ENCODE peak calls at places on chromosome 12, in four cellular contexts. V, X, L and A are unnamed samples. For H3K36me3, the result is how much of the 10 kb centered on the place peaks cover.

GRCh38 chr12:126767334-126767733 is 1499.6 kb upstream of the TMEM132C start:
- DNase-seq in V (no peak), X (no peak), L (no peak), A (no peak)

GRCh38 chr12:108424026-108424425 is 84.9 kb upstream of the CMKLR1 start:
- DNase-seq in V (no peak), X (no peak), L (no peak), A (no peak)

GRCh38 chr12:59486827-59487226 is 109.0 kb upstream of the SLC16A7 start:
- DNase-seq in V (no peak), X (no peak), L (no peak), A (no peak)

GRCh38 chr12:46430340-46430948 is 57.9 kb upstream of the SLC38A2 start:
- DNase-seq in V (peak), X (no peak), L (no peak), A (no peak)

GRCh38 chr12:65656156-65656885 is 168.0 kb upstream of the HMGA2 start:
- DNase-seq in V (no peak), X (no peak), L (no peak), A (no peak)

GRCh38 chr12:62671321-62671720 is 204.7 kb downstream of the MON2 start:
- DNase-seq in V (no peak), X (no peak), L (no peak), A (no peak)

GRCh38 chr12:108980831-108981618 is 39.8 kb downstream of the SVOP start:
- DNase-seq in V (peak), X (no peak), L (no peak), A (no peak)

GRCh38 chr12:69239922-69240624 is 704 bp downstream of the CPSF6 start:
- DNase-seq in V (peak), X (peak), L (peak), A (no peak)

GRCh38 chr12:62248873-62249272 is 11.3 kb upstream of the USP15 start:
- DNase-seq in V (peak), X (no peak), L (no peak), A (no peak)

GRCh38 chr12:41141076-41141475 is 47.0 kb upstream of the PDZRN4 start:
- DNase-seq in V (no peak), X (no peak), L (no peak), A (no peak)

GRCh38 chr12:102962532-102962931 is 5.1 kb downstream of the ASCL1 start:
- DNase-seq in V (no peak), X (no peak), L (no peak), A (no peak)

GRCh38 chr12:89427508-89428156 is 75.3 kb upstream of the DUSP6 start:
- DNase-seq in V (no peak), X (no peak), L (no peak), A (no peak)

GRCh38 chr12:51872689-51872981 is 15.3 kb upstream of the ANKRD33 start:
- DNase-seq in V (no peak), X (no peak), L (no peak), A (no peak)

GRCh38 chr12:52155048-52155868 is 36.6 kb downstream of the KRT80 start:
- DNase-seq in V (no peak), X (peak), L (no peak), A (no peak)

GRCh38 chr12:54009171-54010052 is 627 bp downstream of the HOXC8 start:
- DNase-seq in V (no peak), X (no peak), L (no peak), A (no peak)

GRCh38 chr12:6104027-6104426 is 20.4 kb downstream of the VWF start:
- DNase-seq in V (no peak), X (no peak), L (no peak), A (no peak)

GRCh38 chr12:6272300-6273208 is 37.9 kb upstream of the PLEKHG6 start:
- DNase-seq in V (no peak), X (peak), L (no peak), A (peak)

GRCh38 chr12:41981758-41982157 is 162.9 kb downstream of the GXYLT1 start:
- DNase-seq in V (no peak), X (no peak), L (no peak), A (no peak)

GRCh38 chr12:47377414-47378221 is 297.9 kb upstream of the AMIGO2 start:
- DNase-seq in V (peak), X (peak), L (peak), A (peak)

GRCh38 chr12:70719672-70720420 is 82.6 kb upstream of the PTPRB start:
- DNase-seq in V (peak), X (peak), L (peak), A (no peak)

GRCh38 chr12:42128327-42128726 is 16.3 kb downstream of the GXYLT1 start:
- DNase-seq in V (no peak), X (no peak), L (no peak), A (no peak)

GRCh38 chr12:28869197-28869596 is 279.9 kb upstream of the FAR2 start:
- DNase-seq in V (peak), X (no peak), L (no peak), A (no peak)

GRCh38 chr12:29256598-29256997 is 107.5 kb downstream of the FAR2 start:
- DNase-seq in V (no peak), X (no peak), L (no peak), A (no peak)

GRCh38 chr12:27517532-27517931 is 6.5 kb upstream of the PPFIBP1 start:
- DNase-seq in V (peak), X (no peak), L (no peak), A (no peak)

GRCh38 chr12:118714051-118714460 is 267.3 kb upstream of the SRRM4 start:
- DNase-seq in V (no peak), X (no peak), L (no peak), A (no peak)

DNA sequence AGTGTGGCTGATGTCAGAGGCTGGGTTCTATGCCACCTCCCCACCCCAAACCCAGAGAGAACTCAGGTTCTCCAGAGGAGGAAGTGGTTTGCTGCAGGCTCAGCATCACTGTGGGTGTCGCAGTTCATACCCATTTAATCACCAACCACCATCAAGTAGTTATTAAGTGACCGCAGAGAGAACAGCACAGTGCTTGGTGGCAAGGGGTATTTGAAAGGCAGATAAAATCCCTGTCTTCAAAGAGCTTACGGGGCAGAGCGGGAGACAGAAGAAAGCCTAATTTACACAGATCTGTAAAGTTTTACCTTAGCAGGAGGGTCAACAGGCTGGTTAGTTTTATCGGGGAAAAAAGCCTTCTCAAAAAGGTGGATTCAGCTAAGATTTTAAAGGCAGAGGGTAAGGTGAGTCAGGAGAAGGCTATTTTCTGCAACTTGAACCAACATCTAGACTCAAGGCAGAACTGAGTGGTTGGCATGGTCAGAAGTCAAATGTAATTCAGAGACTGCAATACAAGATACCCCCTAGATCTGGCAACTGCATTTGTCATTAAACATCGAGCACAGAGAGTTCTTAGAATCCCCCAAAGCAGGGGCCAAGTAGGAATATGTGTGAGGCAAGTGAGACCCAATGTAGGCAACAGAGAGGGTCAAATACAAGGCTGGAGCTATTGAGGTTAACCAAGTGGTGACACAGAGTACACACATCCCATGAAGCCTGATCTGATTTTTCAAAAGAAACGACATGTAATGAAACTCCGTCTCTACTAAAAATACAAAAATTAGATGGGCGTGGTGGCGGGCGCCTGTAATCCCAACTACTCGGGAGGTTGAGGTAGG is 13.2 kb downstream of the PXN start:
- DNase-seq in V (no peak), X (peak), L (no peak), A (no peak)
- TF ChIP-seq CTCF in V (no peak), X (no peak), L (no peak), A (no peak)

GRCh38 chr12:82363990-82364389 is 5.7 kb downstream of the METTL25 start:
- DNase-seq in V (no peak), X (no peak), L (no peak), A (no peak)
- H3K4me3 ChIP-seq in V (no peak), X (no peak), L (no peak), A (no peak)

GRCh38 chr12:101748907-101749306 is 9.6 kb upstream of the SYCP3 start:
- DNase-seq in V (no peak), X (no peak), L (no peak), A (no peak)

GRCh38 chr12:101749657-101750056 is 10.4 kb upstream of the SYCP3 start:
- DNase-seq in V (no peak), X (no peak), L (no peak), A (no peak)

GRCh38 chr12:101746661-101747060 is 7.4 kb upstream of the SYCP3 start:
- DNase-seq in V (peak), X (no peak), L (no peak), A (no peak)

GRCh38 chr12:101745481-101745880 is 6.2 kb upstream of the SYCP3 start:
- DNase-seq in V (no peak), X (no peak), L (no peak), A (no peak)

GRCh38 chr12:101747695-101748094 is 8.4 kb upstream of the SYCP3 start:
- DNase-seq in V (no peak), X (no peak), L (no peak), A (no peak)
- H3K36me3 ChIP-seq in V (under half), X (under half), L (under half), A (under half)

GRCh38 chr12:116862167-116862566 is 19.1 kb downstream of the HRK start:
- DNase-seq in V (no peak), X (no peak), L (no peak), A (no peak)

GRCh38 chr12:116864371-116865160 is 16.7 kb downstream of the HRK start:
- DNase-seq in V (peak), X (no peak), L (no peak), A (no peak)

GRCh38 chr12:116860281-116860680 is 21.0 kb downstream of the HRK start:
- DNase-seq in V (no peak), X (no peak), L (no peak), A (no peak)

GRCh38 chr12:116861331-116861730 is 19.9 kb downstream of the HRK start:
- DNase-seq in V (peak), X (peak), L (peak), A (no peak)

GRCh38 chr12:116863275-116863767 is 17.9 kb downstream of the HRK start:
- DNase-seq in V (no peak), X (no peak), L (no peak), A (no peak)
- TF ChIP-seq CTCF in V (peak), X (no peak), L (no peak), A (peak)

GRCh38 chr12:7694556-7694955 is 1.0 kb downstream of the GDF3 start:
- DNase-seq in V (no peak), X (no peak), L (no peak), A (no peak)
- H3K4me3 ChIP-seq in V (no peak), X (no peak), L (no peak), A (no peak)

GRCh38 chr12:10113085-10113484 is 14.3 kb upstream of the CLEC1A start:
- DNase-seq in V (no peak), X (no peak), L (no peak), A (no peak)

GRCh38 chr12:10115890-10116289 is 14.1 kb downstream of the CLEC7A start:
- DNase-seq in V (no peak), X (no peak), L (no peak), A (no peak)

GRCh38 chr12:10115311-10115710 is 14.7 kb downstream of the CLEC7A start:
- DNase-seq in V (no peak), X (no peak), L (no peak), A (no peak)

GRCh38 chr12:10111451-10111850 is 12.7 kb upstream of the CLEC1A start:
- DNase-seq in V (no peak), X (no peak), L (no peak), A (no peak)

GRCh38 chr12:10113920-10114319 is 15.1 kb upstream of the CLEC1A start:
- DNase-seq in V (no peak), X (no peak), L (no peak), A (no peak)
- H3K36me3 ChIP-seq in V (under half), X (under half), L (under half), A (under half)

DNA sequence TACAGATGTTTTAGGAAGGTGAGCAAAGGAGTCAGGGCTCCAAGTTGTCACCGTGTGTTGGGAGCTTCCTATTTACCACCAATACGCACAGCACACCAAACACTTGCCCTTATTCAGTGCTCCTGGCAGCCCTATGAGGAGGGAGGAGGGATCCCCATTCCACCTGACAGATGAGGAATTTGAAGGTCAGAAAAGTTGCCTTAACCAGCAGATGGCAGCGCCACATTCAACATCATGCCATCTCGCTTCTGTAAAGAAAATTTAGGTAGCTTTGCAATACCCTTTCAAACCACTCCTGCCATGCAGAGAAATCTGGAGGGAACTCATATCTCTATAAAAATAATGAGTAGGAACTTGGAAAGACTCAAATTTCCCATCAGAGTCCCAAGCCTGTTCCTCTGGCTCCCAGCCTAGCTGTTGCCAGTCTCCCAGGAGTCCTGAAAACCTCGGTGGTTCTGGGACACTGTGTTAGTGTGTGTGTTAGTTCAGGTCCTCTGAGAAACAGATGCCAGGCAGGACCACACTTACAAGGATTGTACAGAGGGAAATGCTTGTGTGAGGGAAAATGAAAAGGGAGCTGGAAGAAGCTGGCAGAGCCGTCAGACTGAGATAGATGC is 410.5 kb downstream of the MED13L start:
- DNase-seq in V (no peak), X (no peak), L (no peak), A (no peak)
- TF ChIP-seq CTCF in V (no peak), X (no peak), L (no peak), A (peak)

DNA sequence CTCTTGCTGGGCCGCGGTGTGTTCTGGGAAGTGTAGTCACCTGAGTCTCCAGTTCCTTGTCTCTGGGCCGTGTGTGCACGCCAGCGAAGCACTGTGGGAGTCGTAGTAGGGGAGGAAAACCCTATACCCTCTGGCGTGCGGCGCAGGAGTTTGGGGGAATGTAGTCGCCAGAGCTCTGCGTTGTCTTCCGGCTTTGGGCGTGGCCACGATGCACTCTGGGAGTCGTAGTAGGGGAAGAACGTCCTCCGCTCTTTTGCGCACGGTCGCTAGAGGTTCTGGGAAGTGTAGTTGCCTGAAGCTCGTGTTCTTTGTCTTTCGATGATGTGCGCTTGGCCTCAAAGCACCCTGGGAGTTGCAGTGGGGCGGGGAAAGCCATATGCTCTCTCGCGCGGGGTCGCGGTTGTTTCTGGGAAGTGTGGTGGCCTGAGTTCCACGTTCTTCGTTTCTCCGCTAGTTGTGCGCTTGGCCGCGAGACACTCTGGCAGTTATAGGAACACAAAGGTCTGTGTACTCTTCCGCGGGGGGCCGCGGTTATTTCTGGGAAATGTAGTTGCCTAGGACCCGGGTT is 588 bp upstream of the ZNF140 start:
- DNase-seq in V (peak), X (peak), L (peak), A (peak)
- H3K4me3 ChIP-seq in V (peak), X (peak), L (peak), A (peak)

GRCh38 chr12:112230136-112230535 is 104.8 kb downstream of the TRAFD1 start:
- DNase-seq in V (no peak), X (no peak), L (no peak), A (no peak)

DNA sequence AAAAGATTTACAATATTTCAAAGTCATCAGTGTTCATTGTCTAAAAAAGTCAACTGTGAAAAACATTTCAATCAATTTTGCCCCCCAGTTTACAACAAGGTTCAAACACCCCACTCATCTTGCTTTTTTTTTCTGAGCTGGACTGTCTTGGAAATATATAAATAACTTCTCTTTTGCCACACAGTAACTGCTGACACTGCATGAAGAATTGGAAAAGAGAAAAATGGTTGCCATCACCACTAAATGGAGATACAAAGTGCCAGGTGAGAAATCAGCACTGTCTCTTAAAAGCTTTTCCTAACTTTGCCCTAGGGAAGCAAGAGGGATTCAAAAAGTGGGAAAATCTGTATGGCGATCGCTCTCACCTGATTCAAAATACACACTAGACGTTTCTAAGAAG is 101.4 kb downstream of the TRAFD1 start:
- DNase-seq in V (no peak), X (no peak), L (no peak), A (no peak)
- H3K36me3 ChIP-seq in V (half or more), X (half or more), L (under half), A (under half)

GRCh38 chr12:111287125-111287900 is 81.6 kb downstream of the PHETA1 start:
- DNase-seq in V (no peak), X (no peak), L (no peak), A (no peak)

GRCh38 chr12:111283986-111284385 is 84.9 kb downstream of the PHETA1 start:
- DNase-seq in V (no peak), X (no peak), L (no peak), A (no peak)

GRCh38 chr12:111288771-111289170 is 80.1 kb downstream of the PHETA1 start:
- DNase-seq in V (no peak), X (no peak), L (no peak), A (no peak)

GRCh38 chr12:111284709-111285108 is 84.2 kb downstream of the PHETA1 start:
- DNase-seq in V (no peak), X (no peak), L (no peak), A (no peak)

GRCh38 chr12:111285191-111285590 is 83.7 kb downstream of the PHETA1 start:
- DNase-seq in V (no peak), X (no peak), L (no peak), A (no peak)
- TF ChIP-seq CTCF in V (no peak), X (no peak), L (no peak), A (no peak)